ENCODE peak calls at places on chromosomes 16 and 17, in seven cellular contexts. Z is CD8-positive, alpha-beta T cell; K is thoracic aorta; O is heart right ventricle; Q is neural progenitor cell; D is lower lobe of right lung; A is fibroblast of lung. S is an unnamed sample.

GRCh38 chr16:56241596-56241995 is 50.3 kb downstream of the GNAO1 start:
- DNase-seq in Z (no peak), K (no peak), O (no peak), Q (no peak), D (no peak), A (peak), S (peak)

GRCh38 chr17:79811036-79811887 is 14.4 kb upstream of the CBX8 start:
- DNase-seq in Z (no peak), K (no peak), O (no peak), Q (peak), D (no peak), A (no peak), S (peak)

GRCh38 chr16:56329887-56330286 is 95.5 kb downstream of the AMFR start:
- DNase-seq in Z (no peak), K (no peak), O (no peak), Q (no peak), D (no peak), A (no peak), S (no peak)

GRCh38 chr16:17070882-17071592 is 399.7 kb downstream of the XYLT1 start:
- DNase-seq in Z (peak), K (no peak), O (no peak), Q (peak), D (peak), A (peak), S (no peak)

GRCh38 chr17:63998721-63999679 is 849 bp downstream of the PRR29 start:
- DNase-seq in Z (peak), K (no peak), O (no peak), Q (peak), D (peak), A (no peak), S (no peak)

GRCh38 chr16:64580558-64580957 is 541.3 kb downstream of the CDH11 start:
- DNase-seq in Z (no peak), K (no peak), O (no peak), Q (no peak), D (no peak), A (no peak), S (no peak)

GRCh38 chr17:63932008-63932561 is at the start of gene CD79B:
- DNase-seq in Z (peak), K (no peak), O (no peak), Q (no peak), D (no peak), A (no peak), S (no peak)

GRCh38 chr16:26158142-26158759 is 466.5 kb downstream of the HS3ST4 start:
- DNase-seq in Z (no peak), K (no peak), O (no peak), Q (no peak), D (no peak), A (no peak), S (no peak)

GRCh38 chr17:78764871-78765270 is 17.2 kb downstream of the CYTH1 start:
- DNase-seq in Z (no peak), K (no peak), O (no peak), Q (no peak), D (no peak), A (no peak), S (no peak)

GRCh38 chr17:82788206-82789001 is 36.5 kb downstream of the TBCD start:
- DNase-seq in Z (no peak), K (no peak), O (no peak), Q (no peak), D (no peak), A (no peak), S (no peak)

GRCh38 chr16:85303354-85303883 is 191.1 kb upstream of the CIBAR2 start:
- DNase-seq in Z (peak), K (no peak), O (peak), Q (peak), D (peak), A (peak), S (peak)

GRCh38 chr16:85398050-85398451 is 215.1 kb upstream of the GSE1 start:
- DNase-seq in Z (no peak), K (no peak), O (peak), Q (no peak), D (peak), A (no peak), S (no peak)

GRCh38 chr17:77319211-77320031 is 178.7 kb downstream of the SEC14L1 start:
- DNase-seq in Z (no peak), K (peak), O (peak), Q (peak), D (peak), A (peak), S (peak)

GRCh38 chr17:81151039-81151677 is 14.1 kb upstream of the PVALEF start:
- DNase-seq in Z (no peak), K (no peak), O (no peak), Q (no peak), D (no peak), A (no peak), S (no peak)

GRCh38 chr16:11251525-11252481 is 4.2 kb downstream of the SOCS1 start:
- DNase-seq in Z (peak), K (no peak), O (no peak), Q (no peak), D (no peak), A (peak), S (peak)

GRCh38 chr17:83037084-83037950 is 42.1 kb upstream of the METRNL start:
- DNase-seq in Z (no peak), K (no peak), O (no peak), Q (peak), D (no peak), A (no peak), S (no peak)

GRCh38 chr17:82302991-82303943 is 14.1 kb downstream of the CD7 start:
- DNase-seq in Z (peak), K (no peak), O (no peak), Q (no peak), D (no peak), A (no peak), S (no peak)

DNA sequence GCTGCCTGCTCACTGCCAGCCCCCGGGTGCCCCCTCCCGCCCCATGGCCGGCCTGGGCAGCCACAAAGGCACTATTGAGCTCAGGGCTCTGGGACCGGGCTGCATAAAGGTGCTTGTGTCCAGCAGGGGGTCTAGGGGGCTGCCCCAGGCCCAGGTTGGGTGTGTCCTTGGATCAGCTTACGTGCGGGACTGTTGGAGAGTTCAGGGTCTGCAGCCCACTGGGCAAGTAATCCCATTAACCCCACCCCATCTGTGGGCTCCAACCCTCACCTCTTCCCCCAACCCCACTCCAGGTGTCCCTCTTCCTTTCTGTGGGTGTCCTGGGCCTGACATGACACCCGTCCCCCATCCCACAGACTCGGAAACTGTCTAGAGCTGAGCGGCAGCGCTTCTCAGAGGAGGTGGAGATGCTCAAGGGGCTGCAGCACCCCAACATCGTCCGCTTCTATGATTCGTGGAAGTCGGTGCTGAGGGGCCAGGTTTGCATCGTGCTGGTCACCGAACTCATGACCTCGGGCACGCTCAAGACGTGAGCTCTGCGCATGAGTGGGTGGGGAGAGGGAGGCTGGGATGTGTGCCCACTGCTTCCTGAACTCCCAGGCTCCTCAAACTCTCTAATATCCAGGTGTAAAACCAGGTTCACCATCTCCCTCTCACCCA is 2.1 kb downstream of the WNK4 start:
- DNase-seq in Z (no peak), K (no peak), O (no peak), Q (no peak), D (no peak), A (no peak), S (no peak)
- H3K4me3 ChIP-seq in Z (no peak), K (no peak), O (no peak), Q (no peak), D (no peak), A (no peak), S (no peak)

GRCh38 chr16:2969545-2970521 is 685 bp downstream of the PAQR4 start:
- DNase-seq in Z (peak), K (no peak), O (peak), Q (peak), D (peak), A (peak), S (peak)

GRCh38 chr16:2967721-2968161 is 1.4 kb upstream of the PAQR4 start:
- DNase-seq in Z (no peak), K (no peak), O (no peak), Q (no peak), D (no peak), A (no peak), S (no peak)

GRCh38 chr16:2970563-2970962 is 1.4 kb downstream of the PAQR4 start:
- DNase-seq in Z (no peak), K (no peak), O (no peak), Q (no peak), D (no peak), A (no peak), S (no peak)

GRCh38 chr16:2968368-2968737 is 795 bp upstream of the PAQR4 start:
- DNase-seq in Z (no peak), K (no peak), O (no peak), Q (no peak), D (peak), A (no peak), S (peak)

GRCh38 chr16:2968738-2969544 is at the start of gene PAQR4:
- DNase-seq in Z (peak), K (no peak), O (peak), Q (peak), D (peak), A (peak), S (peak)
- H3K4me3 ChIP-seq in Z (peak), K (peak), O (peak), Q (peak), D (peak), A (peak), S (peak)

GRCh38 chr17:34637548-34638525 is 58.5 kb downstream of the TMEM132E start:
- DNase-seq in Z (peak), K (no peak), O (peak), Q (peak), D (peak), A (peak), S (peak)
- H3K4me3 ChIP-seq in Z (peak), K (peak), O (peak), Q (no peak), D (peak), A (no peak), S (no peak)

GRCh38 chr17:68953340-68953997 is 1.7 kb downstream of the ABCA8 start:
- DNase-seq in Z (no peak), K (no peak), O (no peak), Q (no peak), D (no peak), A (no peak), S (no peak)

GRCh38 chr17:68950725-68951124 is 4.5 kb downstream of the ABCA8 start:
- DNase-seq in Z (no peak), K (no peak), O (no peak), Q (no peak), D (no peak), A (no peak), S (no peak)

GRCh38 chr17:68957944-68958343 is 2.8 kb upstream of the ABCA8 start:
- DNase-seq in Z (no peak), K (no peak), O (no peak), Q (no peak), D (no peak), A (no peak), S (no peak)

GRCh38 chr17:68954146-68954971 is 833 bp downstream of the ABCA8 start:
- DNase-seq in Z (no peak), K (no peak), O (no peak), Q (no peak), D (no peak), A (no peak), S (no peak)

DNA sequence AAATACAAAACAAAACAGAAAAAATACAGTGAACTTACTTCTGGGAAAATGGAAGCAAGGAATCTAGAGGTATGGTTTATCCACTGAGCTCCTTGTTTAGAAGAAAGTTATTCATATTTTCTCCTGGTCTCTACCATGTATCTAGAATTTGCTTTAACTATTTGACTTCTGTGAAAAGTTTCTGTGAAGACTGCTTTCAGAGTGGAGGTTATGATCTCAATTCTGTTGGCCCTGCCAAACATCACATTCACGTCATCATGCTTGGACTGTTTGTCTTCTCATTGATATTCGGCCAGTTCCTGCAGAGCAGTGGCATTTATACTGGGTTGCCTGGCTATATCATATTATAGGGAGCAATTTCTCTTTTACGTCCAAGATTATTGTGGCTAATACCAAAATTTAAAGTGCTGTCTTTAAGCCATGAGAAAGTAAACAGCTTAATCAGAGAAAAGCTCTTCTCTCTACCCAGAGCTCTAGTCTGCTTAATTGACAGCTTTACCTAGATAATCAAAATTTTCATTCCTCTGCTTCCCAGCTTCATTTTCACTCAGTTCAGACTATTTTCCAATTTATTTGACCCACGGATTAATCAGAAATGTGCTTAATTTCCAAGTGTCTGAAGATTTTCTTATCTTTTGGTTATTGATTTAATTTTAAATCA is at the start of gene ABCA8:
- DNase-seq in Z (no peak), K (no peak), O (no peak), Q (no peak), D (no peak), A (peak), S (no peak)
- H3K4me3 ChIP-seq in Z (no peak), K (peak), O (peak), Q (no peak), D (peak), A (no peak), S (no peak)

GRCh38 chr17:45018514-45019176 is 32.8 kb downstream of the DCAKD start:
- DNase-seq in Z (no peak), K (no peak), O (peak), Q (peak), D (no peak), A (no peak), S (no peak)
- H3K4me3 ChIP-seq in Z (peak), K (peak), O (peak), Q (peak), D (peak), A (peak), S (peak)

GRCh38 chr16:4624015-4624826 is at the start of gene MGRN1:
- DNase-seq in Z (peak), K (peak), O (peak), Q (peak), D (peak), A (peak), S (peak)

GRCh38 chr16:4625617-4626159 is 1.1 kb downstream of the MGRN1 start:
- DNase-seq in Z (no peak), K (no peak), O (no peak), Q (peak), D (no peak), A (no peak), S (no peak)

GRCh38 chr16:4626396-4626795 is 1.8 kb downstream of the MGRN1 start:
- DNase-seq in Z (no peak), K (no peak), O (no peak), Q (peak), D (no peak), A (no peak), S (no peak)

GRCh38 chr16:4623593-4623992 is 1.0 kb upstream of the MGRN1 start:
- DNase-seq in Z (no peak), K (no peak), O (no peak), Q (no peak), D (no peak), A (no peak), S (no peak)

DNA sequence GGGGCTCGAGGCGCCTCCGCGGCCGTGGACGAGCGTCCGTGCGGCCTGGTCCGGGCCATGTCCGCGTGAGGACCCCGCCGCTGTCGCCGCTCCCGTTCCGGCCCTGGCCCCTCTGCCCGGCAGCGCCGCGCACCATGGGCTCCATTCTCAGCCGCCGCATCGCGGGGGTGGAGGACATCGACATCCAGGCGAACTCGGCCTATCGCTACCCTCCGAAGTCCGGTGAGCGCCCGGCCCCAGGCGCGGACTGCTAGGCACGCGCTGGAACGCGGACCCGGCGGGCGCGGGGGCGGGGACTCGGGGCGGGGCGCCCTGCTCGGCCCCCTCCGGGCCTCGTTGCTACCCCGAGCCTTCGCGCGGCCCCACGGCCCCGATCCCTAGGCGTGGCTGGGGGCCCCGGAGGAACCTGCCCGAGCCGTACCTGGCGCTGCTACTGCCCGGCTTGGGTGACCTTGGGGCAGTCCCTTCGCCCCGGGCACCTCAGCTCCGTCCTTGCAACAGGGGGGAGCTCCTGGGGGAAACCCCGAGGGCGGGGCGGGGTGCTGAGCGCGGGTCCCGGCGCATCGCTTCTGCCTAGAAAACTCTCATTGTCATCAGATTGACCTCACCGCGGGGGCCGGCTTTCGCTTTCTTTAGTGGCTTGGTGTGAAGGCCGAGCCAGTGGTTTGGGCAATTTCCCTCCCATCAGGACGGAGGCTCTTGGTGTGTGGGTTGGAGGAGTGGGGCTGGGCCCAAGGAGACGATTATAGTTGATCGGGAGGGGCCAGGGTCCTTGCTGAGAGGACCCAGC is 396 bp downstream of the MGRN1 start:
- DNase-seq in Z (peak), K (peak), O (peak), Q (peak), D (peak), A (peak), S (peak)
- H3K4me3 ChIP-seq in Z (peak), K (peak), O (peak), Q (peak), D (peak), A (peak), S (peak)

GRCh38 chr17:10141436-10141835 is 57.0 kb downstream of the GAS7 start:
- DNase-seq in Z (no peak), K (no peak), O (no peak), Q (no peak), D (no peak), A (no peak), S (no peak)
- H3K4me3 ChIP-seq in Z (no peak), K (no peak), O (no peak), Q (no peak), D (no peak), A (no peak), S (no peak)

S was measured in epithelial cell of esophagus.